ENCODE peak calls at places on chromosomes 12 and 14, in four cellular contexts. O is head of caudate nucleus, C is HS-5, Q is COR-L47. D is an unnamed sample.

GRCh38 chr14:92489394-92490238 is 24.0 kb upstream of the RIN3 start:
- DNase-seq in Q (no peak), O (no peak), C (no peak), D (no peak)

GRCh38 chr12:27333311-27334009 is 824 bp downstream of the BMAL2 start:
- DNase-seq in C (no peak), Q (peak), O (no peak), D (no peak)

GRCh38 chr12:65656904-65657351 is 167.4 kb upstream of the HMGA2 start:
- DNase-seq in C (peak), Q (no peak), O (no peak), D (peak)

GRCh38 chr14:27181304-27181703 is 583.5 kb upstream of the NOVA1 start:
- DNase-seq in C (no peak), O (no peak), Q (no peak), D (no peak)

GRCh38 chr14:56342419-56342901 is 224.2 kb downstream of the PELI2 start:
- DNase-seq in C (no peak), O (no peak), Q (no peak), D (no peak)

GRCh38 chr14:67166450-67166853 is 22.8 kb upstream of the GARIN2 start:
- DNase-seq in O (peak), C (peak), Q (no peak), D (no peak)

GRCh38 chr14:31323419-31323818 is 96.9 kb downstream of the HEATR5A start:
- DNase-seq in O (no peak), Q (no peak), C (no peak), D (no peak)

GRCh38 chr12:124599074-124599999 is 31.9 kb upstream of the NCOR2 start:
- DNase-seq in Q (no peak), O (no peak), C (no peak), D (peak)

GRCh38 chr14:101480747-101481530 is 80.4 kb upstream of the DIO3 start:
- DNase-seq in O (no peak), C (peak), Q (no peak), D (peak)

GRCh38 chr12:102216086-102216691 is 18.6 kb upstream of the PMCH start:
- DNase-seq in C (peak), O (no peak), Q (no peak), D (no peak)

GRCh38 chr12:4987076-4987775 is 56.5 kb upstream of the KCNA5 start:
- DNase-seq in O (no peak), C (no peak), Q (peak), D (no peak)

GRCh38 chr14:97459180-97459579 is 662.0 kb downstream of the VRK1 start:
- DNase-seq in Q (no peak), O (no peak), C (no peak), D (no peak)

GRCh38 chr12:3120701-3121100 is 43.5 kb downstream of the TSPAN9 start:
- DNase-seq in Q (no peak), O (no peak), C (no peak), D (no peak)

GRCh38 chr14:101781240-101782061 is 19.9 kb downstream of the PPP2R5C start:
- DNase-seq in Q (peak), O (no peak), C (no peak), D (no peak)